ENCODE peak calls at places on chromosomes 3 and 15, in seven cellular contexts. V is neural progenitor cell; W is activated CD8-positive, alpha-beta T cell treated with anti-CD3 and anti-CD28 coated beads, Interleukin-2, amount 10 ng/mL, durations not matched to agents 7 days and 5 days; L is ACHN; Q is activated naive CD4-positive, alpha-beta T cell; D is heart left ventricle; O is iPS DF 19.7. Y is an unnamed sample.

GRCh38 chr15:82862886-82863285 is 53.5 kb downstream of the WHAMM start:
- DNase-seq in O (no peak), L (no peak), Q (no peak), W (no peak), D (no peak), V (no peak), Y (no peak)

GRCh38 chr3:37736632-37737031 is 125.0 kb upstream of the CTDSPL start:
- DNase-seq in D (no peak), V (no peak), L (no peak), W (no peak), O (no peak), Q (no peak), Y (no peak)

GRCh38 chr15:61750271-61751084 is 309.8 kb downstream of the VPS13C start:
- DNase-seq in W (no peak), D (no peak), O (no peak), L (no peak), Q (no peak), V (no peak), Y (no peak)

GRCh38 chr15:60935130-60935529 is 294.0 kb downstream of the RORA start:
- DNase-seq in W (no peak), L (no peak), Q (no peak), O (no peak), D (no peak), V (no peak), Y (no peak)

GRCh38 chr3:48692551-48692950 is 6.8 kb upstream of the NCKIPSD start:
- DNase-seq in Q (no peak), L (no peak), V (no peak), W (no peak), O (no peak), D (no peak), Y (no peak)

GRCh38 chr15:81411056-81411455 is 37.0 kb upstream of the TMC3 start:
- DNase-seq in V (peak; percentile 20), Q (no peak), D (no peak), W (no peak), L (no peak), O (no peak), Y (no peak)

GRCh38 chr3:195258449-195259145 is 12.4 kb downstream of the XXYLT1 start:
- DNase-seq in D (no peak), L (no peak), Q (no peak), W (peak; percentile 27), V (no peak), O (no peak), Y (no peak)

GRCh38 chr3:134394380-134394779 is 20.1 kb upstream of the AMOTL2 start:
- DNase-seq in V (no peak), D (no peak), W (no peak), O (no peak), Q (no peak), L (no peak), Y (no peak)

GRCh38 chr3:15500107-15500724 is 21.3 kb downstream of the COLQ start:
- DNase-seq in D (no peak), W (no peak), L (no peak), O (no peak), Q (no peak), V (no peak), Y (no peak)

GRCh38 chr3:118244761-118245160 is 789.9 kb downstream of the IGSF11 start:
- DNase-seq in V (no peak), L (no peak), Q (no peak), O (no peak), D (no peak), W (no peak), Y (no peak)

GRCh38 chr15:61393524-61393923 is 164.4 kb upstream of the RORA start:
- DNase-seq in O (no peak), Q (no peak), W (no peak), L (no peak), D (no peak), V (no peak), Y (no peak)

GRCh38 chr3:129060276-129061076 is at the start of gene GP9:
- DNase-seq in V (no peak), W (no peak), Q (no peak), D (no peak), O (no peak), L (no peak), Y (no peak)

GRCh38 chr3:32557640-32558352 is 12.9 kb downstream of the DYNC1LI1 start:
- DNase-seq in D (no peak), W (no peak), V (no peak), L (no peak), Q (no peak), O (no peak), Y (peak; percentile 10)

GRCh38 chr3:31610700-31611275 is 78.1 kb downstream of the STT3B start:
- DNase-seq in D (no peak), V (peak; percentile 28), L (peak; percentile 55), Q (no peak), W (no peak), O (no peak), Y (peak; percentile 56)

GRCh38 chr3:58577269-58577821 is at the start of gene FAM107A:
- DNase-seq in W (no peak), O (no peak), D (peak; percentile 66), L (no peak), V (peak; percentile 58), Q (no peak), Y (no peak)

GRCh38 chr3:171415070-171415469 is 45.1 kb downstream of the TNIK start:
- DNase-seq in L (no peak), D (no peak), W (no peak), O (no peak), Q (no peak), V (no peak), Y (peak; percentile 13)